ENCODE peak calls at places on chromosome 21, in four cellular contexts. F is GM13976, D is NB4, H is endothelial cell. C is an unnamed sample.

GRCh38 chr21:38768385-38769071 is 37.2 kb upstream of the ETS2 start:
- DNase-seq in F (peak; percentile 33), D (no peak), H (no peak), C (peak; percentile 38)

GRCh38 chr21:39109596-39110210 is 73.5 kb downstream of the PSMG1 start:
- DNase-seq in F (no peak), D (no peak), H (no peak), C (no peak)

GRCh38 chr21:41488080-41488479 is 19.9 kb downstream of the TMPRSS2 start:
- DNase-seq in F (no peak), D (no peak), H (no peak), C (no peak)

GRCh38 chr21:45427331-45428271 is 22.6 kb downstream of the COL18A1 start:
- DNase-seq in F (no peak), D (no peak), H (no peak), C (no peak)

GRCh38 chr21:15126948-15127347 is 62.1 kb upstream of the NRIP1 start:
- DNase-seq in F (no peak), D (no peak), H (no peak), C (no peak)

GRCh38 chr21:46172863-46173528 is 11.3 kb downstream of the SPATC1L start:
- DNase-seq in F (no peak), D (no peak), H (no peak), C (no peak)

GRCh38 chr21:42617476-42617875 is 35.9 kb upstream of the PDE9A start:
- DNase-seq in F (no peak), D (no peak), H (no peak), C (no peak)

GRCh38 chr21:45410151-45410864 is 5.3 kb downstream of the COL18A1 start:
- DNase-seq in F (no peak), D (no peak), H (no peak), C (no peak)

GRCh38 chr21:14545906-14546480 is at the start of gene SAMSN1:
- DNase-seq in F (no peak), D (peak; percentile 88), H (no peak), C (peak; percentile 90)

GRCh38 chr21:42024261-42024877 is 14.2 kb upstream of the ZBTB21 start:
- DNase-seq in F (no peak), D (no peak), H (no peak), C (no peak)

GRCh38 chr21:41666641-41667051 is 100.2 kb downstream of the RIPK4 start:
- DNase-seq in F (no peak), D (peak; percentile 77), H (no peak), C (no peak)

GRCh38 chr21:42678118-42678430 is 24.7 kb downstream of the PDE9A start:
- DNase-seq in F (no peak), D (no peak), H (no peak), C (no peak)

GRCh38 chr21:45011911-45012660 is 62.3 kb upstream of the ADARB1 start:
- DNase-seq in F (no peak), D (no peak), H (peak; percentile 51), C (no peak)

GRCh38 chr21:42862123-42862475 is 17.2 kb downstream of the WDR4 start:
- DNase-seq in F (no peak), D (no peak), H (no peak), C (no peak)

GRCh38 chr21:40472026-40472425 is 374.9 kb downstream of the DSCAM start:
- DNase-seq in F (no peak), D (no peak), H (no peak), C (no peak)

DNA sequence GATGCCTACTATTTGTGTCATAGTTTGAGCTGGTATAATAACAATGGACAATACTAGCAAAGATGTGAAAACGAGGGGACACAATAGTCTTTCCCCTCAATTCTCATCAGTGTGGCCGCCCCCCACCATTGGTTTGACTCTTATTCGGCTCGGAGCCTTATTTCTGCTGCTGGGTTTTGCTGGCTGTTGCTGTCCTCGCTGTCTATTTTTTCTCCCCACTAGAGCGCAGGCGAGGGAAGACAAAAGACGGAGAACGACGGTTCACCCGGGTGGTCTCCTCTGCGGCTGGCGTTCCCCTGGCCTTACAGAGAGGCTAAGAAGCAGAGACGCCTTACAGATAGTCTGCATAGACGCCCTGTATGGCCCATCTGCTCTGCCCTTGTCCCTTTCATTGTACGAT is 19.4 kb downstream of the CLIC6 start:
- DNase-seq in F (no peak), D (peak; percentile 54), H (peak; percentile 71), C (no peak)
- TF ChIP-seq CTCF in F (peak; percentile 32), D (peak; percentile 44), H (peak; percentile 42), C (no peak)

DNA sequence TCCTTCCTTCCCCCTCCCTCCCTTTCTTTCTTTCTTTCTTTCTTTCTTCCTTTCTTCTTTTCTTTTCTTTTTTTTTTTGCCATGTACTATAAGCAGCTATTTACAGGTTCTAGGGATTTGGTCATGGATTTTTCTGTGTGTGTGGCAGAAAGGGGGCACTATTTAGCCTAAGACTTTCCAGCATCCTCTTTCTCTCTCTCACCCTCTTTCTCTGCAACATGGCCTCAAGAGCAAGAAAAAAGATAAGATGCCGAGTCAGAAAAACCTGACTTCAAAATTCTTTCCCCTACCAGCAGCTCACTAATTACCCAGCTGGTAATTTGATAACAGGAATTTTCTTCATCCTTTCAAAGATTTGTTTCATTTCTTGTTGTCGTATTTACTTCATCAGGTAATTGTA is 458.3 kb upstream of the ADAMTS5 start:
- DNase-seq in F (no peak), D (no peak), H (no peak), C (no peak)
- TF ChIP-seq CTCF in F (no peak), D (no peak), H (no peak), C (no peak)

DNA sequence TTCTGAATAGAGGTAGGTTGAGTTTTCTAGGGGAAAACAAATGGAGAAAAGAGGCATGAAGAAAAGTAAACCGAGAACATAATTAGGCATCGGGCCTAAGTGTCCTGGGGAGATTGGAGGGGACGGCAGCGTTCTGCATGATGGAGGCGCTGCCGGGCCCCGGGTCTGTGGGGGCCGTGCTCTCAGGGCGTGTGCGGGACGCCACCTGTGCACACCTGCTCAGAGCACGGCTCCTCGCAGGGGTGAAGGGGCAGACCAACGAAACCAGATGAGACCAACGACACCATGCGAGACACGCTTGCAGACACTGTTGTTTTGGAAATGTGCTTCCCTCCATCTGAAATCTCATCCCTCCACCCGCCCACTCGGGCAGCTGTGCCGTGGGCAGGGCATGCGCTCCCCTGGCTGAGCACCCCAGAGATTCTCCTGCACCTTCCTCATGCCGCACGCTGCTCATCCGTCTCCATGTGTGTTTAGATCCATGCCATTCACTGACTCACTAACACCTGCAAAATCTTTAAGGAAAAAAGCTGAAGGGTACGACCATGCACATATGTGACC is 28.2 kb upstream of the TRAPPC10 start:
- DNase-seq in F (no peak), D (no peak), H (no peak), C (no peak)
- TF ChIP-seq CTCF in F (no peak), D (no peak), H (no peak), C (no peak)

DNA sequence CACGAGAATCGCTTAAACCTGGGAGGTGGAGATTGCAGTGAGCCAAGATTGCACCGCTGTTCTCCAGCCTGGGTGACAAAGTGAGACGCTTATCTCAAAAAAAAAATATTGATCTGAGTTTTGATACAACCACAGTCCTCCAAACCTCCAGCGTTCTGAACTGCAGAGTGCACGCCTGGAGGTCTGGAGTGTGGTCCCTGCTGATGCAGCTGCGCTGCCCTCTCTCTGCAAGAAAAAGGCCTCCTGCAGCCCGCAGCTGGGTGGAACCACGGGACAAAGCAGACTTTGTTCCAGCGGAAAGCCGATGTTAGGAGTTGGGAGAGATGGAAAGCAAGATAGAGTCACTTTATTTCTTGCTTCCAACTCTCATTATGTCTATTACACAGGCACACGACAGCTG is 144.9 kb upstream of the SOD1 start:
- DNase-seq in F (no peak), D (no peak), H (peak; percentile 21), C (no peak)
- TF ChIP-seq CTCF in F (no peak), D (no peak), H (no peak), C (no peak)

GRCh38 chr21:26846036-26846931 is 1.1 kb upstream of the ADAMTS1 start:
- DNase-seq in F (no peak), D (no peak), H (peak; percentile 80), C (no peak)
- TF ChIP-seq CTCF in F (no peak), D (no peak), H (peak; percentile 42), C (no peak)

GRCh38 chr21:31347435-31348032 is 3.5 kb upstream of the TIAM1 start:
- DNase-seq in F (no peak), D (peak; percentile 33), H (no peak), C (no peak)
- TF ChIP-seq CTCF in F (no peak), D (peak; percentile 40), H (peak; percentile 56), C (no peak)

GRCh38 chr21:36122977-36123376 is 11.9 kb upstream of the CBR3 start:
- DNase-seq in F (no peak), D (no peak), H (no peak), C (peak; percentile 21)
- TF ChIP-seq CTCF in F (no peak), D (peak; percentile 15), H (no peak), C (peak; percentile 28)